ENCODE peak calls at places on chromosomes 3 and 15, in seven cellular contexts. One of them, this sample, is unnamed.
A peak's percentile ranks its signal among the peaks of the same experiment; 100 is the strongest.

GRCh38 chr3:73452731-73453130 is 172.0 kb downstream of the PDZRN3 start:
- DNase-seq in HCT116: no peak
- DNase-seq in SK-N-SH: no peak
- DNase-seq in GM12878: no peak
- DNase-seq in HepG2: no peak
- DNase-seq in H1: no peak
- DNase-seq in K562: no peak
- DNase-seq in this sample: no peak

GRCh38 chr3:17412950-17413530 is 329.4 kb downstream of the TBC1D5 start:
- DNase-seq in HCT116: peak; percentile 56
- DNase-seq in SK-N-SH: peak; percentile 20
- DNase-seq in GM12878: peak; percentile 41
- DNase-seq in HepG2: peak; percentile 64
- DNase-seq in H1: no peak
- DNase-seq in K562: peak; percentile 75
- DNase-seq in this sample: peak; percentile 79

GRCh38 chr3:11350374-11350773 is 78.2 kb downstream of the ATG7 start:
- DNase-seq in HCT116: no peak
- DNase-seq in SK-N-SH: no peak
- DNase-seq in GM12878: no peak
- DNase-seq in HepG2: no peak
- DNase-seq in H1: no peak
- DNase-seq in K562: no peak
- DNase-seq in this sample: no peak

GRCh38 chr15:63749330-63749942 is 84.3 kb downstream of the HERC1 start:
- DNase-seq in HCT116: no peak
- DNase-seq in SK-N-SH: no peak
- DNase-seq in GM12878: no peak
- DNase-seq in HepG2: no peak
- DNase-seq in H1: no peak
- DNase-seq in K562: no peak
- DNase-seq in this sample: no peak

GRCh38 chr15:45165536-45165935 is 22.2 kb downstream of the SHF start:
- DNase-seq in HCT116: no peak
- DNase-seq in SK-N-SH: no peak
- DNase-seq in GM12878: no peak
- DNase-seq in HepG2: no peak
- DNase-seq in H1: no peak
- DNase-seq in K562: no peak
- DNase-seq in this sample: no peak

GRCh38 chr3:127408022-127408683 is 120.3 kb upstream of the PRR20G start:
- DNase-seq in HCT116: no peak
- DNase-seq in SK-N-SH: peak; percentile 3
- DNase-seq in GM12878: no peak
- DNase-seq in HepG2: no peak
- DNase-seq in H1: no peak
- DNase-seq in K562: no peak
- DNase-seq in this sample: no peak

GRCh38 chr3:42190701-42191442 is 75.1 kb downstream of the CCK start:
- DNase-seq in HCT116: peak; percentile 41
- DNase-seq in SK-N-SH: peak; percentile 67
- DNase-seq in GM12878: no peak
- DNase-seq in HepG2: peak; percentile 55
- DNase-seq in H1: no peak
- DNase-seq in K562: peak; percentile 84
- DNase-seq in this sample: peak; percentile 57

GRCh38 chr15:41809121-41809520 is 18.8 kb upstream of the JMJD7 start:
- DNase-seq in HCT116: no peak
- DNase-seq in SK-N-SH: no peak
- DNase-seq in GM12878: no peak
- DNase-seq in HepG2: no peak
- DNase-seq in H1: no peak
- DNase-seq in K562: no peak
- DNase-seq in this sample: no peak

GRCh38 chr3:74442683-74443082 is 171.8 kb downstream of the CNTN3 start:
- DNase-seq in HCT116: no peak
- DNase-seq in SK-N-SH: no peak
- DNase-seq in GM12878: no peak
- DNase-seq in HepG2: no peak
- DNase-seq in H1: no peak
- DNase-seq in K562: no peak
- DNase-seq in this sample: no peak

GRCh38 chr3:66362541-66362941 is 138.3 kb downstream of the LRIG1 start:
- DNase-seq in HCT116: no peak
- DNase-seq in SK-N-SH: no peak
- DNase-seq in GM12878: no peak
- DNase-seq in HepG2: no peak
- DNase-seq in H1: no peak
- DNase-seq in K562: no peak
- DNase-seq in this sample: no peak

GRCh38 chr3:161263057-161263456 is 41.9 kb downstream of the NMD3 start:
- DNase-seq in HCT116: no peak
- DNase-seq in SK-N-SH: no peak
- DNase-seq in GM12878: no peak
- DNase-seq in HepG2: no peak
- DNase-seq in H1: no peak
- DNase-seq in K562: no peak
- DNase-seq in this sample: no peak

GRCh38 chr3:118137783-118138182 is 896.9 kb downstream of the IGSF11 start:
- DNase-seq in HCT116: no peak
- DNase-seq in SK-N-SH: no peak
- DNase-seq in GM12878: no peak
- DNase-seq in HepG2: no peak
- DNase-seq in H1: no peak
- DNase-seq in K562: no peak
- DNase-seq in this sample: no peak

GRCh38 chr15:100207053-100207452 is 134.7 kb downstream of the ADAMTS17 start:
- DNase-seq in HCT116: no peak
- DNase-seq in SK-N-SH: no peak
- DNase-seq in GM12878: no peak
- DNase-seq in HepG2: no peak
- DNase-seq in H1: no peak
- DNase-seq in K562: no peak
- DNase-seq in this sample: peak; percentile 82

GRCh38 chr3:49906004-49906860 is 2.6 kb upstream of the MST1R start:
- DNase-seq in HCT116: peak; percentile 55
- DNase-seq in SK-N-SH: peak; percentile 87
- DNase-seq in GM12878: no peak
- DNase-seq in HepG2: peak; percentile 33
- DNase-seq in H1: no peak
- DNase-seq in K562: peak; percentile 86
- DNase-seq in this sample: peak; percentile 57

GRCh38 chr3:178532414-178532813 is 3.8 kb upstream of the KCNMB2 start:
- DNase-seq in HCT116: no peak
- DNase-seq in SK-N-SH: no peak
- DNase-seq in GM12878: no peak
- DNase-seq in HepG2: no peak
- DNase-seq in H1: no peak
- DNase-seq in K562: no peak
- DNase-seq in this sample: no peak

GRCh38 chr3:61948699-61949305 is 387.4 kb downstream of the PTPRG start:
- DNase-seq in HCT116: no peak
- DNase-seq in SK-N-SH: no peak
- DNase-seq in GM12878: no peak
- DNase-seq in HepG2: no peak
- DNase-seq in H1: no peak
- DNase-seq in K562: no peak
- DNase-seq in this sample: no peak

GRCh38 chr3:127044996-127045395 is 62.1 kb downstream of the PLXNA1 start:
- DNase-seq in HCT116: peak; percentile 29
- DNase-seq in SK-N-SH: peak; percentile 74
- DNase-seq in GM12878: no peak
- DNase-seq in HepG2: no peak
- DNase-seq in H1: no peak
- DNase-seq in K562: peak; percentile 26
- DNase-seq in this sample: peak; percentile 97

GRCh38 chr15:72271895-72272212 is 500 bp downstream of the PARP6 start:
- DNase-seq in HCT116: no peak
- DNase-seq in SK-N-SH: no peak
- DNase-seq in GM12878: no peak
- DNase-seq in HepG2: no peak
- DNase-seq in H1: no peak
- DNase-seq in K562: peak; percentile 44
- DNase-seq in this sample: peak; percentile 24

GRCh38 chr3:17577795-17578520 is 164.5 kb downstream of the TBC1D5 start:
- DNase-seq in HCT116: no peak
- DNase-seq in SK-N-SH: peak; percentile 35
- DNase-seq in GM12878: no peak
- DNase-seq in HepG2: no peak
- DNase-seq in H1: no peak
- DNase-seq in K562: no peak
- DNase-seq in this sample: no peak

GRCh38 chr3:49785565-49786356 is 581 bp downstream of the IP6K1 start:
- DNase-seq in HCT116: no peak
- DNase-seq in SK-N-SH: peak; percentile 59
- DNase-seq in GM12878: no peak
- DNase-seq in HepG2: no peak
- DNase-seq in H1: no peak
- DNase-seq in K562: peak; percentile 27
- DNase-seq in this sample: peak; percentile 19

GRCh38 chr3:177852001-177852400 is 654.7 kb upstream of the TBL1XR1 start:
- DNase-seq in HCT116: no peak
- DNase-seq in SK-N-SH: no peak
- DNase-seq in GM12878: no peak
- DNase-seq in HepG2: peak; percentile 3
- DNase-seq in H1: no peak
- DNase-seq in K562: no peak
- DNase-seq in this sample: no peak

GRCh38 chr3:12970684-12971083 is 102.5 kb downstream of the IQSEC1 start:
- DNase-seq in HCT116: no peak
- DNase-seq in SK-N-SH: no peak
- DNase-seq in GM12878: no peak
- DNase-seq in HepG2: no peak
- DNase-seq in H1: no peak
- DNase-seq in K562: no peak
- DNase-seq in this sample: no peak
- TF ChIP-seq JUND in HCT116: no peak
- TF ChIP-seq JUND in SK-N-SH: no peak
- TF ChIP-seq JUND in GM12878: no peak
- TF ChIP-seq JUND in HepG2: no peak
- TF ChIP-seq JUND in H1: no peak
- TF ChIP-seq JUND in K562: no peak
- TF ChIP-seq JUND in this sample: no peak

DNA sequence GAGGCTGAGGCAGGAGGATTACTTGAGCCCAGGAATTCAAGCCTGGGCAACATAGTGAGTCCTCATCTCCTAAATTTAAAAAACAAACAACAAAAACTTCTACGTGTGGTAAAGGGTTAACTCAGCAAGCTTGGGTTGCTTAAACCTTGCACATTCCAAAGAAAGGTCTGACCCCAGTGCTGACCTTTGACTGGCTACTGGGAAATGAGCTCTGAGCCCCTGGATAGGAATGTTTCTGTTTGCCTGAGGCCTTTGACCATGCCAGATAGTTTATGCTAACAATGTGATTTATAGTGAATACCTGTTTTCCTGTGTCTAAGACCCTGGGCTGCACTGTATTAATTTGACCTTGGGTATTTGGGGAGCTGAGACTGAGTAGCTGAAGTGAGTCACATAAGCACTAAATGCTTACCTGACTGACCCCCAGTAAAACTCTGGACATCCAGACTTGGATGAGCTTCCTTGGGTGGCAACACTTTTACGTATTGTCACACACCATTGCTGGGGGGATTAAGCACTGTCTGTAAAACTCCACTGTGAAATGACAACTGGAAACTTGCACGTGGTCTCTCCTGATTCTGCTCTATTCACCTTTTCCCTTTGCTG is 20.7 kb downstream of the TCAIM start:
- DNase-seq in HCT116: no peak
- DNase-seq in SK-N-SH: no peak
- DNase-seq in GM12878: no peak
- DNase-seq in HepG2: peak; percentile 96
- DNase-seq in H1: peak; percentile 21
- DNase-seq in K562: no peak
- DNase-seq in this sample: no peak
- TF ChIP-seq JUND in HCT116: no peak
- TF ChIP-seq JUND in SK-N-SH: no peak
- TF ChIP-seq JUND in GM12878: no peak
- TF ChIP-seq JUND in HepG2: no peak
- TF ChIP-seq JUND in H1: no peak
- TF ChIP-seq JUND in K562: no peak
- TF ChIP-seq JUND in this sample: no peak

GRCh38 chr3:12541625-12542024 is 3.7 kb downstream of the MKRN2OS start:
- DNase-seq in HCT116: no peak
- DNase-seq in SK-N-SH: peak; percentile 18
- DNase-seq in GM12878: no peak
- DNase-seq in HepG2: no peak
- DNase-seq in H1: no peak
- DNase-seq in K562: peak; percentile 34
- DNase-seq in this sample: no peak
- TF ChIP-seq JUND in HCT116: no peak
- TF ChIP-seq JUND in SK-N-SH: no peak
- TF ChIP-seq JUND in GM12878: no peak
- TF ChIP-seq JUND in HepG2: no peak
- TF ChIP-seq JUND in H1: no peak
- TF ChIP-seq JUND in K562: no peak
- TF ChIP-seq JUND in this sample: no peak

DNA sequence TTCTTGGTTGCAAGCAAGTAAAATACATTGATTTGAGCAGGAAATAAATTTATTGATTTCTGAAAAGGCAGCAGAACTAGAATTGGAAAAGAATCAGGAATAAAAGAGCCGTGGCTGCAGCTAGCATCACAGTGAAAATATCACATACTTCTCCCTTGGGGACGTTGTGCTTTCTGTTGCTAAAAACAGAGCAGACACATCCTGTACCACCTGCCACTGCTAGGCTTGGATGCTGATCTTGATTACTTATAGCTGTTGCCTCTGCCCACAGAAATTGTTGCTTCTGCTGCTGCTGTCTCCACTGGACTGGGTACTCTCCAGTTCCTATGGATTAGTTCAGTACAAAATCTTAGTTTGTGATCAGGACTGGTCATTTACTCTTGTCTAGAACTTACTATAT is 283.8 kb downstream of the C3orf38 start:
- DNase-seq in HCT116: no peak
- DNase-seq in SK-N-SH: no peak
- DNase-seq in GM12878: peak; percentile 35
- DNase-seq in HepG2: no peak
- DNase-seq in H1: no peak
- DNase-seq in K562: no peak
- DNase-seq in this sample: no peak
- TF ChIP-seq JUND in HCT116: no peak
- TF ChIP-seq JUND in SK-N-SH: no peak
- TF ChIP-seq JUND in GM12878: no peak
- TF ChIP-seq JUND in HepG2: no peak
- TF ChIP-seq JUND in H1: no peak
- TF ChIP-seq JUND in K562: no peak
- TF ChIP-seq JUND in this sample: no peak

GRCh38 chr15:22253676-22254408 is 173.5 kb downstream of the OR4M2 start:
- DNase-seq in HCT116: no peak
- DNase-seq in SK-N-SH: no peak
- DNase-seq in GM12878: peak; percentile 9
- DNase-seq in HepG2: no peak
- DNase-seq in H1: no peak
- DNase-seq in K562: no peak
- DNase-seq in this sample: no peak
- TF ChIP-seq JUND in HCT116: no peak
- TF ChIP-seq JUND in SK-N-SH: no peak
- TF ChIP-seq JUND in GM12878: no peak
- TF ChIP-seq JUND in HepG2: no peak
- TF ChIP-seq JUND in H1: no peak
- TF ChIP-seq JUND in K562: no peak
- TF ChIP-seq JUND in this sample: no peak

This sample was measured in T47D.